ENCODE peak calls at places on chromosomes 4 and X, in six cellular contexts. F is fibroblast of lung, G is OCI-LY7, A is mesenchymal stem cell, Q is IMR-90, K is A549. R is an unnamed sample.

GRCh38 chrX:96447161-96447560 is 237.5 kb upstream of the DIAPH2 start:
- DNase-seq in Q (no peak), A (no peak), G (no peak), F (no peak), K (no peak), R (no peak)

GRCh38 chr4:6991249-6991648 is 51.9 kb upstream of the TADA2B start:
- DNase-seq in A (no peak), K (no peak), Q (no peak), G (no peak), F (no peak), R (no peak)

GRCh38 chr4:98245226-98245625 is 16.0 kb upstream of the RAP1GDS1 start:
- DNase-seq in G (no peak), Q (no peak), F (no peak), K (no peak), A (no peak), R (no peak)

GRCh38 chrX:131762802-131763234 is 218.9 kb downstream of the OR13H1 start:
- DNase-seq in G (no peak), K (peak; percentile 87), F (peak; percentile 54), A (no peak), Q (peak; percentile 77), R (peak; percentile 21)

GRCh38 chr4:34198966-34199365 is 2045.3 kb downstream of the ARAP2 start:
- DNase-seq in A (no peak), K (no peak), F (no peak), G (no peak), Q (no peak), R (no peak)

GRCh38 chr4:183532823-183533222 is 28.0 kb downstream of the ING2 start:
- DNase-seq in F (peak; percentile 86), A (peak; percentile 44), K (no peak), G (no peak), Q (peak; percentile 29), R (no peak)

GRCh38 chr4:110442309-110442708 is 33.6 kb upstream of the ENPEP start:
- DNase-seq in K (no peak), F (no peak), G (no peak), Q (no peak), A (no peak), R (peak; percentile 8)

GRCh38 chr4:89110541-89110985 is 770 bp upstream of the TIGD2 start:
- DNase-seq in F (no peak), A (no peak), G (no peak), K (no peak), Q (no peak), R (no peak)

GRCh38 chrX:150324035-150324728 is 38.9 kb upstream of the MAMLD1 start:
- DNase-seq in K (peak; percentile 44), G (no peak), F (peak; percentile 94), Q (peak; percentile 94), A (peak; percentile 89), R (peak; percentile 83)

GRCh38 chrX:9291666-9292065 is 173.2 kb upstream of the TBL1X start:
- DNase-seq in Q (no peak), G (no peak), K (no peak), A (no peak), F (no peak), R (no peak)

GRCh38 chr4:175330652-175331051 is 412.5 kb downstream of the ADAM29 start:
- DNase-seq in G (no peak), F (peak; percentile 43), Q (peak; percentile 83), A (peak; percentile 72), K (peak; percentile 12), R (peak; percentile 43)

GRCh38 chr4:155944516-155944915 is 9.2 kb downstream of the CTSO start:
- DNase-seq in K (no peak), A (peak; percentile 16), F (peak; percentile 86), Q (peak; percentile 40), G (no peak), R (no peak)

GRCh38 chr4:86307432-86307831 is 52.4 kb downstream of the MAPK10 start:
- DNase-seq in G (no peak), K (no peak), Q (no peak), A (peak; percentile 40), F (peak; percentile 36), R (peak; percentile 62)

GRCh38 chr4:152264106-152264505 is 271.8 kb downstream of the FBXW7 start:
- DNase-seq in F (no peak), Q (no peak), G (no peak), K (no peak), A (no peak), R (no peak)

GRCh38 chr4:2080429-2081300 is 21.5 kb downstream of the NAT8L start:
- DNase-seq in G (no peak), A (no peak), F (no peak), Q (no peak), K (no peak), R (no peak)

GRCh38 chr4:183659029-183659870 is at the start of the genes RWDD4 and TRAPPC11:
- DNase-seq in A (peak; percentile 99), G (peak; percentile 96), F (peak; percentile 100), Q (peak; percentile 99), K (peak; percentile 97), R (peak; percentile 98)

GRCh38 chrX:150690126-150690525 is 3.1 kb upstream of the MTMR1 start:
- DNase-seq in A (peak; percentile 59), Q (peak; percentile 92), F (peak; percentile 94), G (no peak), K (peak; percentile 41), R (peak; percentile 91)

GRCh38 chr4:39548425-39549067 is 21.3 kb upstream of the UGDH start:
- DNase-seq in A (peak; percentile 29), K (no peak), G (no peak), Q (peak; percentile 45), F (peak; percentile 57), R (peak; percentile 42)

GRCh38 chr4:75118739-75119138 is 185.8 kb downstream of the PARM1 start:
- DNase-seq in G (no peak), A (no peak), F (no peak), Q (no peak), K (no peak), R (no peak)

GRCh38 chr4:155426953-155427352 is 50.2 kb upstream of the MAP9 start:
- DNase-seq in G (no peak), F (no peak), Q (no peak), K (peak; percentile 55), A (no peak), R (no peak)

GRCh38 chr4:13705521-13706035 is 78.1 kb upstream of the BOD1L1 start:
- DNase-seq in A (no peak), G (no peak), Q (no peak), F (no peak), K (no peak), R (peak; percentile 26)

GRCh38 chr4:7073526-7074390 is 5.9 kb upstream of the GRPEL1 start:
- DNase-seq in G (peak; percentile 68), Q (peak; percentile 42), F (peak; percentile 33), A (peak; percentile 69), K (peak; percentile 76), R (peak; percentile 65)

GRCh38 chrX:69093960-69094935 is 71.0 kb downstream of the PJA1 start:
- DNase-seq in F (peak; percentile 44), Q (peak; percentile 60), G (peak; percentile 52), A (peak; percentile 58), K (peak; percentile 58), R (peak; percentile 67)

GRCh38 chrX:1659664-1660461 is 45.0 kb downstream of the ASMT start:
- DNase-seq in F (no peak), G (no peak), A (no peak), K (no peak), Q (no peak), R (no peak)

GRCh38 chr4:109969909-109970308 is 57.2 kb downstream of the EGF start:
- DNase-seq in G (no peak), Q (no peak), A (no peak), F (no peak), K (no peak), R (no peak)

GRCh38 chr4:128355301-128355700 is 67.7 kb upstream of the PGRMC2 start:
- DNase-seq in Q (no peak), G (no peak), K (peak; percentile 88), A (peak; percentile 49), F (peak; percentile 40), R (peak; percentile 40)
- H3K4me2 ChIP-seq in Q (no peak overlapping the region), G (no peak overlapping the region), K (peak overlapping the region; percentile 66), A (no peak overlapping the region), F (no peak overlapping the region), R (no peak overlapping the region)

GRCh38 chrX:101232316-101232715 is 12.7 kb downstream of the DRP2 start:
- DNase-seq in Q (peak; percentile 38), K (no peak), F (peak; percentile 41), A (no peak), G (no peak), R (peak; percentile 23)

GRCh38 chrX:101229155-101229554 is 9.6 kb downstream of the DRP2 start:
- DNase-seq in K (no peak), G (no peak), F (peak; percentile 88), Q (peak; percentile 82), A (peak; percentile 64), R (peak; percentile 72)

GRCh38 chrX:101231080-101231479 is 11.5 kb downstream of the DRP2 start:
- DNase-seq in A (no peak), Q (no peak), K (no peak), F (no peak), G (no peak), R (no peak)

GRCh38 chrX:101230636-101231035 is 11.1 kb downstream of the DRP2 start:
- DNase-seq in K (no peak), F (peak; percentile 43), G (no peak), A (peak; percentile 58), Q (peak; percentile 51), R (peak; percentile 68)
- H3K4me2 ChIP-seq in K (no peak overlapping the region), F (no peak overlapping the region), G (no peak overlapping the region), A (no peak overlapping the region), Q (no peak overlapping the region), R (peak overlapping the region; percentile 32)

DNA sequence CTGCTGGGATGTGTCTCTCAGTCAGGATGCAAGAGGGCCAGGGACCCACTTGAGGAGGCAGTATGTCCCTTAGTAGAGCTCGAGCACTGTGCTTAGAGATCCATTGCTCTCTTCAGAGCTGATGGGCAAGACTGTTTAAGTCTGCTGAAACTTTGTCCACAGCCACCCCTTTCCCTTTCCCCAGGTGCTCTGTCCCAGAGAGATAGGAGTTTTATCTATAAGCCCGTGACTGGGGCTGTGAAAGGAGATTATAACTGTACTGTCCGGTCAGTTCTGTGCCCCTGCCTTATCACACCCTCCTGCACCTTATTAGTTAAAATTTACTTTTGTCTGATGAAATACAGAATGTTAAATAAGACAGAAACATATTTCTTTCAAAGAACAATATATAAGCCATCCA is 378.4 kb downstream of the PABPC4L start:
- DNase-seq in Q (no peak), A (no peak), K (no peak), F (no peak), G (no peak), R (no peak)
- H3K4me2 ChIP-seq in Q (no peak overlapping the region), A (no peak overlapping the region), K (no peak overlapping the region), F (no peak overlapping the region), G (no peak overlapping the region), R (no peak overlapping the region)

DNA sequence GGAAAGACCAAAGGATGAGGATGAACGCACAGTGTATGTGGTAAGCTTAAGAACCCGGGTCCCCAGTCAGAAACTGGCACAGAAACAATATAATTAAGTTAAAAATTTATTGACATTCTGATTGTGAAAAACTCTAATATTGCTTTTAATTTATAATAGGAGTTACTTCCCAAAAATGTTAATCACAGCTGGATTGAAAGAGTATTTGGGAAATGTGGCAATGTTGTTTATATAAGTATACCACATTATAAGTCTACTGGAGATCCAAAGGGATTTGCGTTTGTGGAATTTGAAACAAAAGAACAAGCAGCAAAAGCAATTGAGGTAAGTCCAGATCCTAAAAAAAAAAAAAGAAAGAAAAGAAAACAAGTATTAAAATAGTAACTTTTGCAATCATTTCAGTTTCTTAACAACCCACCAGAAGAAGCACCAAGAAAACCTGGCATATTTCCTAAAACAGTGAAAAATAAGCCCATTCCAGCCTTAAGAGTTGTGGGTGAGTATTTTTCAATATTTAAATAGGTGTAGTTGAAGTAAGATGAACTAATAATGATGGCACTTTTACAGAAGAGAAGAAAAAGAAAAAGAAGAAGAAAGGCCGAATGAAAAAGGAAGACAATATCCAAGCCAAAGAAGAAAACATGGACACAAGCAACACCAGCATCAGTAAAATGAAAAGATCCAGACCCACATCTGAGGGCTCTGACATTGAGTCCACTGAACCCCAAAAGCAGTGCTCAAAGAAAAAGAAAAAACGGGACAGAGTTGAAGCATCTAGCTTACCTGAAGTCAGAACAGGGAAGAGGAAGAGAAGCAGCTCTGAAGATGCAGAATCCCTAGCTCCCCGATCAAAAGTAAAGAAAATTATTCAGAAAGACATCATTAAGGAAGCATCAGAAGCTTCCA is 9.9 kb downstream of the LARP7 start:
- DNase-seq in Q (no peak), F (no peak), A (no peak), G (no peak), K (no peak), R (no peak)
- H3K4me2 ChIP-seq in Q (no peak overlapping the region), F (no peak overlapping the region), A (no peak overlapping the region), G (no peak overlapping the region), K (no peak overlapping the region), R (no peak overlapping the region)

R was measured in GM23248.